ENCODE peak calls at places on chromosomes 6 and 20, in five cellular contexts. R is IMR-90, V is H9, G is mesendoderm, B is mesenchymal stem cell. J is an unnamed sample.

GRCh38 chr6:3561745-3562144 is 104.9 kb upstream of the SLC22A23 start:
- DNase-seq in V (no peak), B (peak), G (peak), R (peak), J (no peak)

GRCh38 chr6:49979584-49979983 is 10.2 kb upstream of the DEFB113 start:
- DNase-seq in V (no peak), B (no peak), R (no peak), G (no peak), J (no peak)

GRCh38 chr20:53852025-53852424 is 218.4 kb downstream of the BCAS1 start:
- DNase-seq in V (no peak), R (no peak), B (no peak), G (no peak), J (no peak)

GRCh38 chr6:13425971-13426931 is 61.1 kb downstream of the GFOD1 start:
- DNase-seq in G (no peak), V (no peak), R (peak), B (no peak), J (no peak)

GRCh38 chr6:135953800-135954199 is 102.3 kb downstream of the PDE7B start:
- DNase-seq in V (no peak), B (no peak), G (no peak), R (no peak), J (no peak)

GRCh38 chr6:9116026-9116425 is 680.7 kb upstream of the SLC35B3 start:
- DNase-seq in G (peak), V (no peak), B (peak), R (peak), J (no peak)

GRCh38 chr6:111808493-111808892 is 64.8 kb downstream of the FYN start:
- DNase-seq in R (no peak), V (no peak), B (no peak), G (no peak), J (no peak)

GRCh38 chr6:53735896-53736295 is 58.9 kb upstream of the LRRC1 start:
- DNase-seq in V (no peak), G (no peak), R (no peak), B (no peak), J (no peak)

GRCh38 chr20:41436679-41437078 is 70.1 kb upstream of the EMILIN3 start:
- DNase-seq in B (peak), R (peak), V (no peak), G (no peak), J (no peak)

GRCh38 chr6:118656822-118657451 is 5.5 kb upstream of the CEP85L start:
- DNase-seq in R (no peak), G (no peak), B (no peak), V (no peak), J (no peak)

GRCh38 chr20:45300961-45301360 is 5.7 kb upstream of the RBPJL start:
- DNase-seq in B (peak), V (peak), G (peak), R (peak), J (no peak)

GRCh38 chr20:59525500-59526241 is 78.7 kb upstream of the PHACTR3 start:
- DNase-seq in R (peak), B (peak), V (peak), G (peak), J (peak)

GRCh38 chr6:13402711-13403110 is 74.4 kb upstream of the TBC1D7 start:
- DNase-seq in V (no peak), G (no peak), B (no peak), R (no peak), J (no peak)

GRCh38 chr6:17096657-17097056 is 5.2 kb upstream of the STMND1 start:
- DNase-seq in B (no peak), R (no peak), V (no peak), G (no peak), J (no peak)

GRCh38 chr20:43842126-43843020 is 72.3 kb upstream of the TOX2 start:
- DNase-seq in R (no peak), B (no peak), V (no peak), G (no peak), J (no peak)

GRCh38 chr6:139990287-139990686 is 615.8 kb upstream of the CITED2 start:
- DNase-seq in R (no peak), B (peak), G (no peak), V (no peak), J (no peak)

GRCh38 chr6:116762235-116762634 is 3.3 kb downstream of the FAM162B start:
- DNase-seq in G (no peak), V (no peak), R (no peak), B (no peak), J (no peak)

GRCh38 chr6:131282417-131282816 is 147.2 kb downstream of the AKAP7 start:
- DNase-seq in G (no peak), V (no peak), B (no peak), R (no peak), J (no peak)

GRCh38 chr6:112663705-112664104 is 316.6 kb downstream of the RFPL4B start:
- DNase-seq in V (no peak), G (no peak), R (no peak), B (no peak), J (no peak)

GRCh38 chr6:170437719-170438401 is 115.2 kb downstream of the PSMB1 start:
- DNase-seq in V (peak), B (peak), G (no peak), R (peak), J (no peak)

GRCh38 chr20:49928411-49929141 is 7.6 kb upstream of the RNF114 start:
- DNase-seq in B (peak), R (peak), V (peak), G (peak), J (peak)

GRCh38 chr6:138146544-138146943 is 15.2 kb upstream of the ARFGEF3 start:
- DNase-seq in R (no peak), G (no peak), B (no peak), V (no peak), J (no peak)

GRCh38 chr20:47998736-47999135 is 213.5 kb upstream of the SULF2 start:
- DNase-seq in B (no peak), V (no peak), R (no peak), G (peak), J (peak)

GRCh38 chr20:47181056-47181862 is 175.2 kb downstream of the ZMYND8 start:
- DNase-seq in R (peak), B (peak), V (peak), G (peak), J (no peak)

GRCh38 chr6:34514593-34515472 is 41.3 kb downstream of the SPDEF start:
- DNase-seq in V (peak), G (peak), B (peak), R (peak), J (peak)

GRCh38 chr6:121645100-121645745 is 209.8 kb downstream of the GJA1 start:
- DNase-seq in G (no peak), B (no peak), V (no peak), R (peak), J (no peak)

GRCh38 chr6:44422534-44422933 is 35.0 kb downstream of the CDC5L start:
- DNase-seq in B (no peak), G (no peak), V (no peak), R (no peak), J (no peak)

GRCh38 chr20:56426026-56426425 is 14.0 kb downstream of the CASS4 start:
- DNase-seq in V (no peak), R (no peak), G (no peak), B (no peak), J (no peak)

GRCh38 chr6:33093857-33094256 is 18.1 kb downstream of the HLA-DPB1 start:
- DNase-seq in B (no peak), V (no peak), R (no peak), G (no peak), J (no peak)

GRCh38 chr20:53751394-53752368 is 158.0 kb upstream of the ZNF217 start:
- DNase-seq in G (no peak), V (no peak), R (no peak), B (peak), J (no peak)

GRCh38 chr6:35919827-35920751 is 809 bp downstream of the SRPK1 start:
- DNase-seq in G (peak), B (peak), R (peak), V (peak), J (peak)

GRCh38 chr6:33207569-33208088 is 671 bp upstream of the RING1 start:
- DNase-seq in B (peak), R (peak), G (no peak), V (no peak), J (no peak)

GRCh38 chr6:36129889-36130671 is at the start of gene MAPK13:
- DNase-seq in R (peak), B (peak), V (peak), G (peak), J (no peak)

GRCh38 chr6:36349240-36349639 is 12.6 kb upstream of the BNIP5 start:
- DNase-seq in G (no peak), V (no peak), B (no peak), R (no peak), J (no peak)

GRCh38 chr6:133241901-133242760 is 974 bp downstream of the EYA4 start:
- DNase-seq in B (peak), V (peak), R (peak), G (peak), J (peak)

GRCh38 chr6:168035661-168036616 is 38.5 kb downstream of the KIF25 start:
- DNase-seq in V (no peak), R (peak), G (peak), B (peak), J (no peak)

GRCh38 chr6:39182604-39183003 is 46.7 kb downstream of the KCNK5 start:
- DNase-seq in G (no peak), V (no peak), B (no peak), R (no peak), J (no peak)

GRCh38 chr6:39177130-39177529 is 52.1 kb downstream of the KCNK5 start:
- DNase-seq in V (no peak), G (no peak), R (no peak), B (no peak), J (no peak)

GRCh38 chr6:39178235-39178634 is 51.0 kb downstream of the KCNK5 start:
- DNase-seq in R (no peak), G (no peak), B (no peak), V (no peak), J (no peak)

GRCh38 chr6:39181333-39181732 is 47.9 kb downstream of the KCNK5 start:
- DNase-seq in B (no peak), G (no peak), R (no peak), V (no peak), J (no peak)

GRCh38 chr6:39178804-39179203 is 50.5 kb downstream of the KCNK5 start:
- DNase-seq in V (no peak), B (no peak), G (no peak), R (no peak), J (no peak)
- H3K4ac ChIP-seq in V (no peak), B (no peak), G (no peak), R (no peak), J (no peak)

DNA sequence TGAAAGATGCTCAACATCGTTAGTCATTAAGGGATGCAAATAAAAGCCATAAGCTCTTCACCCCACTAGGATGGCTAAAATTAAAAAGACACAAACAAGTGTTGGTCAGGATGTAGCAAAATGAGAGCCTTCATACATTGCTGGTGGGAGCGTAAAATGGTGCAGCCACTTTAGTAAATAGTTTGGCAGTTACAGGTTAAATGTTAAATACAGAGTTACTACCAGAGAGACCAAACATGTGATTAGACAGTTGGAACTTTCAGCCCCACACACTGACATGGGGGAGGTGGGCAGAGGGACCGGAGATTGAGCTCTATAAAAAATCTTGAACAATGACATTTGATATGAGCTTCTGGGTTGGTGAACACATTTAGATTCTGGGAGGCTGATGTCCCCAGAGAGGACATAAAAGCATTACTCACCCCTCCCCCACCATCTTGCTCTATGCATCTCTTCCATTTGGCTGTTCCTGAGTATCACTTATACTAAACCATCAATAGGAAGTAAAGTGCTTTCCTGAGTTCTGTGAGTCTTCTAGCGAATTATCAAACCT is 20.3 kb upstream of the ZNF318 start:
- DNase-seq in R (no peak), B (no peak), V (no peak), G (no peak), J (no peak)
- H3K4ac ChIP-seq in R (no peak), B (no peak), V (no peak), G (no peak), J (no peak)

GRCh38 chr6:21383499-21384085 is 210.0 kb upstream of the SOX4 start:
- DNase-seq in B (no peak), G (no peak), R (no peak), V (no peak), J (no peak)

GRCh38 chr6:21377356-21377755 is 216.2 kb upstream of the SOX4 start:
- DNase-seq in R (no peak), G (peak), B (no peak), V (no peak), J (no peak)

GRCh38 chr6:21382821-21383455 is 210.6 kb upstream of the SOX4 start:
- DNase-seq in R (no peak), B (no peak), V (no peak), G (no peak), J (no peak)

GRCh38 chr6:21384211-21384610 is 209.3 kb upstream of the SOX4 start:
- DNase-seq in V (no peak), G (no peak), B (peak), R (no peak), J (no peak)

DNA sequence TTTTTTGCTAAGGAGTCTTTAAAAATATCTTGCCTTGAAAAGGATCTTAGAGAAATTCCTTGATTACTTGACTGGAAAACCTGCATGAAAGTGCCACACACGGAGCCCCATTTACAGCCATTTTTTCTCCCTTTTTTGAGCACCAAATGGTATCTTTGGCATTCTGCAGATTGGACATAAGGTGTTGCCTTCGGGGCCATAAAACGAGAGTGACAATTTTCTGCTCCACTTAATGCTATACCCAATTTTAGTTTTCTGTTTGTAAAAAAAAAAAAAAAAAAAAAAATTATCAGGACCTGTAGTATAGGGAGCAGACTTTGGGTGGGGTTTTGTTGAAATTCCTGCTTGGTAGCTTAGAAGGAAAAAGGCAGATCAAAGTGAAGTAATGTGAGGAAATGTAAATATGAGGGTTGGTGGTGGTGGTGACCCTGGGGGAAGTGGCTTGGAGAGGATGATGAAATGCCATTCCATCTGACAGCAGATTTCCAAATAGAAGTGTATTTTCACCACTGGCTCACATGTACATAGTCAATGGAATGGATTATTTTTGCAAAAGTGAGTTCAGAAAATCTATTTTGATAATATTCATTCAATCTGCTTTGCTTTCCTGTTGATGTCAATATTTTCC is 212.1 kb upstream of the SOX4 start:
- DNase-seq in B (peak), V (no peak), G (no peak), R (no peak), J (no peak)
- H3K4ac ChIP-seq in B (no peak), V (no peak), G (no peak), R (no peak), J (no peak)

DNA sequence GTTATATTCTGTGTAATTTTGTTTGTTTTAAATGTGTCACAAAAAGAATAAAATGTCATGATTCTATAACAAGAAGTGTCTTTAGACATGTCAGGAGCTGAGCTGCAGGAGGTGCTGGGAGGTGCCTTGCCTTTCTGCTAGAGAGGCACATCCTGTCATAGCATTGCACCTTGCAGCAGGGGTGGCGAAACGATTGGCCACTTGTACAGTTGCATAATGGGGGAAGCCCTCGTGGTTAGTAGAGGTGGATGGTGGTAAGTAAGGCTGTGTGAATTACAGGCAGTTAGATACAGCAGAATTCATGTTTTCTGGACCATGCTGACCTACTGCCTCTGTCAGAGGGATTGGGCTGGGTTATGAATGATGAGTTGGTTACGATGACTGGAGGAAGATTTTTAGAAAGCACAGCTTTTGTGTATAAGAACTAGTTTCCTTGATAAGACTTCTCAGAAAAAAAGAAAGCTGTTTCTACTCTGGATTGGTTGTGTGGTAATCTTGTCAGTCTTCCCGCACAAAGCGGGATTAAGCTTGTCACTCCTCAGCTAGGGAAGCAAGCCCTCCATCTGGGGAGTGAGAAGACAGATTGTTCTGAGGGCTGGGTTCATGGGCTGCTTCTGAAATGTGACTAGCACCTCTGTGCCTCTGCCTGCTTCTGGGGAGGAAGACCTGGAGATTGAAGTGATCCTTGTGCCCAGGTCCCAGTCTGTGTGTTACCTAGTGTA is 74.9 kb downstream of the FOXO3 start:
- DNase-seq in B (peak), V (no peak), G (no peak), R (no peak), J (no peak)
- H3K4ac ChIP-seq in B (no peak), V (no peak), G (no peak), R (no peak), J (no peak)

GRCh38 chr6:157965387-157965786 is 16.3 kb upstream of the SYNJ2 start:
- DNase-seq in V (peak), R (no peak), G (no peak), B (no peak), J (no peak)
- H3K4ac ChIP-seq in V (no peak), R (no peak), G (no peak), B (no peak), J (no peak)